ENCODE peak calls at places on chromosome 12, in four cellular contexts. A is lower leg skin, D is mesendoderm, H is stomach. Y is an unnamed sample.

GRCh38 chr12:52207895-52208294 is 16.1 kb upstream of the KRT80 start:
- DNase-seq in D (no peak), A (peak; percentile 78), H (peak; percentile 86), Y (peak; percentile 94)

GRCh38 chr12:13337786-13338185 is 141.3 kb downstream of the EMP1 start:
- DNase-seq in A (no peak), H (no peak), D (no peak), Y (peak; percentile 21)

GRCh38 chr12:52254180-52254964 is 20.1 kb upstream of the KRT86 start:
- DNase-seq in A (no peak), H (no peak), D (no peak), Y (no peak)

GRCh38 chr12:119822046-119822445 is 55.1 kb downstream of the CIT start:
- DNase-seq in A (no peak), D (no peak), H (no peak), Y (no peak)

GRCh38 chr12:114499338-114499737 is 93.4 kb upstream of the TBX5 start:
- DNase-seq in D (no peak), H (no peak), A (no peak), Y (no peak)

GRCh38 chr12:92312463-92312970 is 166.9 kb upstream of the BTG1 start:
- DNase-seq in D (no peak), H (no peak), A (no peak), Y (no peak)

GRCh38 chr12:18998343-18999270 is 130.9 kb upstream of the PLEKHA5 start:
- DNase-seq in A (no peak), H (no peak), D (no peak), Y (peak; percentile 67)

GRCh38 chr12:81092053-81092452 is 14.2 kb downstream of the ACSS3 start:
- DNase-seq in A (no peak), H (no peak), D (no peak), Y (no peak)

GRCh38 chr12:75750950-75751349 is 239.5 kb upstream of the KRR1 start:
- DNase-seq in A (no peak), H (no peak), D (no peak), Y (no peak)

GRCh38 chr12:61097991-61098580 is 1162.1 kb upstream of the USP15 start:
- DNase-seq in H (no peak), D (no peak), A (no peak), Y (no peak)

GRCh38 chr12:62919827-62920226 is 15.1 kb downstream of the PPM1H start:
- DNase-seq in D (no peak), A (no peak), H (peak; percentile 35), Y (no peak)

GRCh38 chr12:9674226-9674590 is 4.7 kb downstream of the CLEC2D start:
- DNase-seq in A (no peak), D (no peak), H (no peak), Y (no peak)

GRCh38 chr12:39127401-39127800 is 222.0 kb upstream of the CPNE8 start:
- DNase-seq in A (no peak), H (no peak), D (peak; percentile 62), Y (no peak)

GRCh38 chr12:96233941-96234461 is 39.8 kb downstream of the ELK3 start:
- DNase-seq in D (no peak), A (peak; percentile 93), H (peak; percentile 55), Y (peak; percentile 39)

GRCh38 chr12:80677994-80678393 is 29.4 kb upstream of the MYF6 start:
- DNase-seq in H (no peak), D (no peak), A (no peak), Y (no peak)

GRCh38 chr12:88310069-88310468 is 168.0 kb downstream of the TMTC3 start:
- DNase-seq in D (no peak), A (peak; percentile 30), H (no peak), Y (no peak)

GRCh38 chr12:46266382-46266791 is 2.5 kb downstream of the SLC38A1 start:
- DNase-seq in D (peak; percentile 62), H (no peak), A (peak; percentile 40), Y (no peak)

GRCh38 chr12:111369496-111370220 is 763 bp upstream of the PHETA1 start:
- DNase-seq in D (no peak), A (no peak), H (no peak), Y (no peak)

GRCh38 chr12:55188974-55189556 is 31.8 kb upstream of the OR10A7 start:
- DNase-seq in D (peak; percentile 78), A (peak; percentile 19), H (no peak), Y (no peak)

GRCh38 chr12:116392061-116392460 is 114.6 kb upstream of the MED13L start:
- DNase-seq in H (no peak), D (no peak), A (no peak), Y (no peak)

GRCh38 chr12:6367969-6368892 is 7.1 kb downstream of the SCNN1A start:
- DNase-seq in H (no peak), A (no peak), D (no peak), Y (no peak)

GRCh38 chr12:122106891-122107660 is 28.5 kb downstream of the MLXIP start:
- DNase-seq in D (no peak), H (peak; percentile 88), A (no peak), Y (peak; percentile 98)

GRCh38 chr12:46492471-46493351 is 120.1 kb upstream of the SLC38A2 start:
- DNase-seq in H (no peak), D (peak; percentile 63), A (no peak), Y (no peak)

GRCh38 chr12:131950182-131950913 is 606 bp downstream of the EP400 start:
- DNase-seq in A (no peak), H (peak; percentile 28), D (peak; percentile 18), Y (peak; percentile 33)

GRCh38 chr12:109621864-109622485 is 48.4 kb downstream of the MVK start:
- DNase-seq in D (no peak), H (no peak), A (no peak), Y (no peak)

GRCh38 chr12:68358532-68359485 is 26.6 kb upstream of the MDM1 start:
- DNase-seq in H (peak; percentile 64), D (peak; percentile 87), A (peak; percentile 67), Y (peak; percentile 67)

GRCh38 chr12:131203666-131204415 is 250.1 kb downstream of the ADGRD1 start:
- DNase-seq in A (no peak), H (no peak), D (no peak), Y (no peak)

GRCh38 chr12:89702503-89702902 is 6.1 kb downstream of the ATP2B1 start:
- DNase-seq in H (no peak), D (no peak), A (no peak), Y (no peak)

GRCh38 chr12:122979908-122980191 is 631 bp upstream of the ARL6IP4 start:
- DNase-seq in D (no peak), A (no peak), H (no peak), Y (no peak)

GRCh38 chr12:43098078-43098477 is 453.9 kb downstream of the ADAMTS20 start:
- DNase-seq in D (no peak), A (no peak), H (no peak), Y (no peak)

GRCh38 chr12:55036326-55036725 is 16.6 kb downstream of the NEUROD4 start:
- DNase-seq in A (no peak), H (no peak), D (no peak), Y (no peak)

GRCh38 chr12:62738611-62739010 is 196.3 kb downstream of the PPM1H start:
- DNase-seq in D (peak; percentile 69), H (no peak), A (no peak), Y (no peak)

GRCh38 chr12:49970658-49971057 is 2.1 kb upstream of the AQP6 start:
- DNase-seq in H (no peak), A (no peak), D (no peak), Y (no peak)

GRCh38 chr12:127600211-127600610 is 666.8 kb upstream of the TMEM132C start:
- DNase-seq in D (peak; percentile 51), H (no peak), A (no peak), Y (no peak)

GRCh38 chr12:40829738-40830144 is 137.5 kb downstream of the CNTN1 start:
- DNase-seq in D (no peak), H (no peak), A (no peak), Y (no peak)

GRCh38 chr12:104643093-104643646 is 186.4 kb downstream of the CHST11 start:
- DNase-seq in D (no peak), A (no peak), H (no peak), Y (no peak)

GRCh38 chr12:7189398-7190267 is at the start of gene PEX5:
- DNase-seq in H (peak; percentile 92), A (peak; percentile 85), D (peak; percentile 98), Y (peak; percentile 90)

GRCh38 chr12:3003593-3003992 is 44.4 kb downstream of the TEAD4 start:
- DNase-seq in D (peak; percentile 67), A (no peak), H (no peak), Y (no peak)

GRCh38 chr12:39355841-39356240 is 87.1 kb downstream of the KIF21A start:
- DNase-seq in D (no peak), H (no peak), A (no peak), Y (no peak)

GRCh38 chr12:32502693-32503510 is 103.5 kb downstream of the FGD4 start:
- DNase-seq in H (no peak), D (peak; percentile 16), A (peak; percentile 64), Y (peak; percentile 46)

GRCh38 chr12:32504626-32505025 is 105.3 kb downstream of the FGD4 start:
- DNase-seq in D (no peak), A (no peak), H (no peak), Y (no peak)

GRCh38 chr12:32507559-32508276 is 108.4 kb downstream of the FGD4 start:
- DNase-seq in D (no peak), H (no peak), A (no peak), Y (no peak)

GRCh38 chr12:32505067-32505466 is 105.7 kb downstream of the FGD4 start:
- DNase-seq in D (no peak), H (no peak), A (no peak), Y (no peak)

GRCh38 chr12:32505546-32505945 is 106.2 kb downstream of the FGD4 start:
- DNase-seq in H (no peak), A (no peak), D (no peak), Y (no peak)
- H3K4me3 ChIP-seq in H (peak overlapping the region; percentile 32), A (no peak overlapping the region), D (no peak overlapping the region), Y (no peak overlapping the region)

DNA sequence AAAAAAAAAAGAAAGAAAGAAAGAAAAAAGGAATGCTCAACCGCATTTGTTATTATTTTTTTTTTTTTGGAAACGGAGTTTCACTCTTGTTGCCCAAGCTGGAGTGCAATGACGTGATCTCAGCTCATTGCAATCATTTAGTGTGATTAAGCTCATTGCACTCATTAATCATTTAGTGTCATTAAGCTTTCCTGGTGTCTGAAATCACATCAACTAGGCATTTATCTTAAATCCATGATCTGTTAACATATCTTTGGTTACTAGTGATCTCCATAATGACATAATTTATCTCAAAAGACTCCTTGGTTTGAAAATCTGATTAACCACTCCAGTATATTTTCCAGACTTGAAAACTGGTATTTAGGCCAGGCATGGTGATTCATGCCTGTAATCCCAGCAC is 26.3 kb downstream of the ETFBKMT start:
- DNase-seq in A (no peak), H (no peak), D (no peak), Y (no peak)
- H3K4me3 ChIP-seq in A (no peak overlapping the region), H (no peak overlapping the region), D (no peak overlapping the region), Y (no peak overlapping the region)

GRCh38 chr12:57133916-57134315 is 5.6 kb downstream of the LRP1 start:
- DNase-seq in H (no peak), A (no peak), D (no peak), Y (no peak)

GRCh38 chr12:57134949-57135348 is 6.7 kb downstream of the LRP1 start:
- DNase-seq in A (no peak), D (no peak), H (no peak), Y (no peak)

GRCh38 chr12:57135939-57136338 is 7.7 kb downstream of the LRP1 start:
- DNase-seq in D (no peak), H (no peak), A (no peak), Y (no peak)

GRCh38 chr12:57133013-57133569 is 4.8 kb downstream of the LRP1 start:
- DNase-seq in H (no peak), A (no peak), D (peak; percentile 78), Y (no peak)

GRCh38 chr12:57135487-57135886 is 7.2 kb downstream of the LRP1 start:
- DNase-seq in D (peak; percentile 80), H (no peak), A (no peak), Y (no peak)
- H3K4me3 ChIP-seq in D (no peak overlapping the region), H (peak overlapping the region; percentile 13), A (no peak overlapping the region), Y (no peak overlapping the region)

GRCh38 chr12:76876696-76877229 is 2.1 kb downstream of the CSRP2 start:
- DNase-seq in D (no peak), A (no peak), H (no peak), Y (no peak)
- H3K4me3 ChIP-seq in D (no peak overlapping the region), A (no peak overlapping the region), H (peak overlapping the region; percentile 83), Y (no peak overlapping the region)